ENCODE peak calls at places on chromosome X, in four cellular contexts. One of them, this sample, is unnamed. For H3K4me1, the result is how much of the 10 kb centered on the place peaks cover.

GRCh38 chrX:24154490-24155034 is 5.0 kb downstream of the ZFX start:
- DNase-seq in fibroblast of lung: no peak
- DNase-seq in thyroid gland: no peak
- DNase-seq in colonic mucosa: no peak
- DNase-seq in this sample: no peak

GRCh38 chrX:38225093-38225492 is 4.4 kb upstream of the SRPX start:
- DNase-seq in colonic mucosa: no peak
- DNase-seq in thyroid gland: no peak
- DNase-seq in fibroblast of lung: no peak
- DNase-seq in this sample: no peak

GRCh38 chrX:123665197-123665596 is 67.7 kb downstream of the THOC2 start:
- DNase-seq in thyroid gland: no peak
- DNase-seq in colonic mucosa: no peak
- DNase-seq in fibroblast of lung: peak
- DNase-seq in this sample: no peak

GRCh38 chrX:23616361-23616760 is 50.9 kb upstream of the PRDX4 start:
- DNase-seq in colonic mucosa: no peak
- DNase-seq in fibroblast of lung: peak
- DNase-seq in thyroid gland: no peak
- DNase-seq in this sample: no peak

GRCh38 chrX:110041980-110042379 is 39.1 kb downstream of the TMEM164 start:
- DNase-seq in fibroblast of lung: no peak
- DNase-seq in colonic mucosa: no peak
- DNase-seq in thyroid gland: no peak
- DNase-seq in this sample: no peak

GRCh38 chrX:87941841-87942240 is 424.2 kb downstream of the KLHL4 start:
- DNase-seq in thyroid gland: no peak
- DNase-seq in colonic mucosa: no peak
- DNase-seq in fibroblast of lung: no peak
- DNase-seq in this sample: no peak

GRCh38 chrX:68249401-68249831 is 183.9 kb downstream of the OPHN1 start:
- DNase-seq in colonic mucosa: no peak
- DNase-seq in fibroblast of lung: peak
- DNase-seq in thyroid gland: no peak
- DNase-seq in this sample: no peak

GRCh38 chrX:24002167-24002566 is 24.8 kb downstream of the KLHL15 start:
- DNase-seq in fibroblast of lung: no peak
- DNase-seq in thyroid gland: no peak
- DNase-seq in colonic mucosa: no peak
- DNase-seq in this sample: no peak

GRCh38 chrX:151563449-151563848 is at the start of gene PASD1:
- DNase-seq in fibroblast of lung: no peak
- DNase-seq in colonic mucosa: no peak
- DNase-seq in thyroid gland: no peak
- DNase-seq in this sample: no peak

GRCh38 chrX:113408843-113409242 is 568.2 kb upstream of the AMOT start:
- DNase-seq in colonic mucosa: no peak
- DNase-seq in thyroid gland: no peak
- DNase-seq in fibroblast of lung: no peak
- DNase-seq in this sample: no peak

GRCh38 chrX:20393944-20394343 is 127.2 kb upstream of the RPS6KA3 start:
- DNase-seq in thyroid gland: no peak
- DNase-seq in colonic mucosa: no peak
- DNase-seq in fibroblast of lung: peak
- DNase-seq in this sample: no peak

GRCh38 chrX:68634649-68635227 is 12.7 kb upstream of the STARD8 start:
- DNase-seq in fibroblast of lung: no peak
- DNase-seq in colonic mucosa: no peak
- DNase-seq in thyroid gland: no peak
- DNase-seq in this sample: no peak

GRCh38 chrX:26100421-26100920 is 37.7 kb upstream of the MAGEB18 start:
- DNase-seq in fibroblast of lung: no peak
- DNase-seq in colonic mucosa: no peak
- DNase-seq in thyroid gland: no peak
- DNase-seq in this sample: no peak

GRCh38 chrX:74408310-74408709 is 13.0 kb upstream of the SLC16A2 start:
- DNase-seq in fibroblast of lung: no peak
- DNase-seq in thyroid gland: no peak
- DNase-seq in colonic mucosa: no peak
- DNase-seq in this sample: no peak

GRCh38 chrX:153386097-153386496 is 15.1 kb downstream of the PNMA6E start:
- DNase-seq in colonic mucosa: no peak
- DNase-seq in thyroid gland: no peak
- DNase-seq in fibroblast of lung: no peak
- DNase-seq in this sample: no peak

GRCh38 chrX:116272328-116272727 is 101.8 kb downstream of the AGTR2 start:
- DNase-seq in colonic mucosa: no peak
- DNase-seq in thyroid gland: no peak
- DNase-seq in fibroblast of lung: peak
- DNase-seq in this sample: no peak

GRCh38 chrX:111102636-111103035 is 6.6 kb downstream of the PAK3 start:
- DNase-seq in colonic mucosa: no peak
- DNase-seq in fibroblast of lung: no peak
- DNase-seq in thyroid gland: no peak
- DNase-seq in this sample: no peak

GRCh38 chrX:80817002-80817401 is 7.3 kb upstream of the BRWD3 start:
- DNase-seq in fibroblast of lung: no peak
- DNase-seq in thyroid gland: no peak
- DNase-seq in colonic mucosa: no peak
- DNase-seq in this sample: no peak

GRCh38 chrX:86806786-86807185 is 658.5 kb downstream of the DACH2 start:
- DNase-seq in colonic mucosa: no peak
- DNase-seq in thyroid gland: no peak
- DNase-seq in fibroblast of lung: peak
- DNase-seq in this sample: no peak

GRCh38 chrX:129932792-129933321 is 26.9 kb downstream of the UTP14A start:
- DNase-seq in colonic mucosa: peak
- DNase-seq in fibroblast of lung: no peak
- DNase-seq in thyroid gland: peak
- DNase-seq in this sample: peak
- H3K4me3 ChIP-seq in colonic mucosa: peak
- H3K4me3 ChIP-seq in fibroblast of lung: no peak
- H3K4me3 ChIP-seq in thyroid gland: no peak
- H3K4me3 ChIP-seq in this sample: peak

GRCh38 chrX:103537871-103538387 is 18.6 kb upstream of the RAB40A start:
- DNase-seq in thyroid gland: no peak
- DNase-seq in fibroblast of lung: no peak
- DNase-seq in colonic mucosa: no peak
- DNase-seq in this sample: no peak

GRCh38 chrX:103535206-103535605 is 15.9 kb upstream of the RAB40A start:
- DNase-seq in colonic mucosa: no peak
- DNase-seq in fibroblast of lung: no peak
- DNase-seq in thyroid gland: no peak
- DNase-seq in this sample: no peak

GRCh38 chrX:103536071-103536470 is 16.8 kb upstream of the RAB40A start:
- DNase-seq in fibroblast of lung: peak
- DNase-seq in thyroid gland: no peak
- DNase-seq in colonic mucosa: no peak
- DNase-seq in this sample: no peak

GRCh38 chrX:103538728-103539127 is 19.4 kb upstream of the RAB40A start:
- DNase-seq in thyroid gland: no peak
- DNase-seq in colonic mucosa: no peak
- DNase-seq in fibroblast of lung: peak
- DNase-seq in this sample: no peak

GRCh38 chrX:103536732-103537131 is 17.4 kb upstream of the RAB40A start:
- DNase-seq in fibroblast of lung: no peak
- DNase-seq in colonic mucosa: no peak
- DNase-seq in thyroid gland: no peak
- DNase-seq in this sample: no peak
- H3K27ac ChIP-seq in fibroblast of lung: no peak
- H3K27ac ChIP-seq in colonic mucosa: no peak
- H3K27ac ChIP-seq in thyroid gland: no peak
- H3K27ac ChIP-seq in this sample: no peak

GRCh38 chrX:66017659-66018170 is 22.2 kb downstream of the VSIG4 start:
- DNase-seq in thyroid gland: no peak
- DNase-seq in fibroblast of lung: no peak
- DNase-seq in colonic mucosa: peak
- DNase-seq in this sample: no peak

GRCh38 chrX:66019974-66020373 is 19.9 kb downstream of the VSIG4 start:
- DNase-seq in colonic mucosa: no peak
- DNase-seq in fibroblast of lung: no peak
- DNase-seq in thyroid gland: no peak
- DNase-seq in this sample: no peak

GRCh38 chrX:66016905-66017658 is 22.8 kb downstream of the VSIG4 start:
- DNase-seq in fibroblast of lung: no peak
- DNase-seq in thyroid gland: no peak
- DNase-seq in colonic mucosa: no peak
- DNase-seq in this sample: no peak

GRCh38 chrX:66019310-66019652 is 20.6 kb downstream of the VSIG4 start:
- DNase-seq in thyroid gland: no peak
- DNase-seq in colonic mucosa: no peak
- DNase-seq in fibroblast of lung: no peak
- DNase-seq in this sample: no peak

GRCh38 chrX:66018585-66019309 is 21.1 kb downstream of the VSIG4 start:
- DNase-seq in fibroblast of lung: no peak
- DNase-seq in thyroid gland: no peak
- DNase-seq in colonic mucosa: no peak
- DNase-seq in this sample: no peak
- H3K4me1 ChIP-seq in fibroblast of lung: under half
- H3K4me1 ChIP-seq in thyroid gland: under half
- H3K4me1 ChIP-seq in colonic mucosa: under half
- H3K4me1 ChIP-seq in this sample: under half

DNA sequence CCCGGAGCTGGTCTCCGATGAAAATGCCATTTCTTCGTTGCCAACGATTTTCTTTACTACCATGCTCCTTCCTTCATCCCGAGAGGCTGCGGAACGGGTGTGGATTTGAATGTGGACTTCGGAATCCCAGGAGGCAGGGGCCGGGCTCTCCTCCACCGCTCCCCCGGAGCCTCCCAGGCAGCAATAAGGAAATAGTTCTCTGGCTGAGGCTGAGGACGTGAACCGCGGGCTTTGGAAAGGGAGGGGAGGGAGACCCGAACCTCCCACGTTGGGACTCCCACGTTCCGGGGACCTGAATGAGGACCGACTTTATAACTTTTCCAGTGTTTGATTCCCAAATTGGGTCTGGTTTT is 14.4 kb downstream of the SHOX start:
- DNase-seq in thyroid gland: no peak
- DNase-seq in colonic mucosa: peak
- DNase-seq in fibroblast of lung: no peak
- DNase-seq in this sample: no peak
- H3K4me3 ChIP-seq in thyroid gland: no peak
- H3K4me3 ChIP-seq in colonic mucosa: peak
- H3K4me3 ChIP-seq in fibroblast of lung: no peak
- H3K4me3 ChIP-seq in this sample: no peak

GRCh38 chrX:135649561-135649960 is 63.9 kb upstream of the CT45A1 start:
- DNase-seq in colonic mucosa: no peak
- DNase-seq in fibroblast of lung: no peak
- DNase-seq in thyroid gland: no peak
- DNase-seq in this sample: no peak
- H3K27ac ChIP-seq in colonic mucosa: no peak
- H3K27ac ChIP-seq in fibroblast of lung: no peak
- H3K27ac ChIP-seq in thyroid gland: no peak
- H3K27ac ChIP-seq in this sample: no peak

DNA sequence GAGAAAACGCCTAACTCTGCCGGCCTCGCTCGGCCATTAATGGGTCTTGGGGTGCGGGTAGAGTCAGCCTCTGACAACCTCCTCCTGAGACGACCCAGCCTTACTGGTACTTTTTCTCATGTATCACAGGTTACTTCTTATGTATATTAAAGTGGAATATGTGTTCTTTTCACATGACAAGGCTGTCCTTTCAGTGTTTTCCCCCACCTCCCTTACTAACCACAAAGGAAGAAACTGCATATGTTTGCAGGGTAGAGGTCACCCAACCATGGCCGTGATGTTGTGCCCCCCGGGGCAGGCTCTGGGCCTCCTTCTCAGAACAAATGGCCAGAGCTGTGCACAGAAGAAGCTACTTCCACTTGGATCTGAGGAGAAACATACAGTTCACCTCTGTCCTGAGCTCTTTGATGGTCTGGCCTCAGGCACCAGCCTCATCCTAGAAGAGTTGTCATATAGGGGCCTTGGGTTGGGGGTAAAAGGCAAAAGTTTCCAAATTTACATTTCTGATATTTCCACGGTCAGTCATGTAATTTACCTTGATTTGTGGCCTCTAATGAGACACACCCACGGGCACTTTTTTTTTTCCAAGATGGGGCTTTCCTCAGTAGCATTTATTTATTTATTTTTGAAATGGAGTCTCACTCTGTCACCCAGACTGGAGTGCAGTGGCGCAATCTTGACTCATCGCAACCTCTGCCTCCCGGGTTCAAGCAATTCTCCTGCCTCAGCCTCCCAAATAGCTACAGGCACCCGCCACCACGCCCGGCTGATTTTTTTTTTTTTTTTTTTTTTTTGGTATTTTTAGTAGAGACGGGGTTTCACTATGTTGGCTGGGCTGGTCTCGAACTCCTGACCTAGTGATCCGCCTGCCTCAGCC is 1.9 kb downstream of the SOWAHD start:
- DNase-seq in colonic mucosa: no peak
- DNase-seq in thyroid gland: no peak
- DNase-seq in fibroblast of lung: no peak
- DNase-seq in this sample: no peak
- H3K4me1 ChIP-seq in colonic mucosa: under half
- H3K4me1 ChIP-seq in thyroid gland: under half
- H3K4me1 ChIP-seq in fibroblast of lung: under half
- H3K4me1 ChIP-seq in this sample: under half